ENCODE peak calls at places on chromosomes 6 and 20, in six cellular contexts. K, X, E, Q, Y and B are unnamed samples.

GRCh38 chr6:140485740-140486467 is 1111.5 kb upstream of the CITED2 start:
- DNase-seq in K (no peak), X (peak), E (no peak), Q (peak), Y (no peak), B (no peak)

GRCh38 chr20:37007898-37008649 is 56.6 kb upstream of the SAMHD1 start:
- DNase-seq in K (peak), X (no peak), E (no peak), Q (peak), Y (peak), B (peak)

GRCh38 chr6:3885262-3886036 is 36.3 kb downstream of the FAM50B start:
- DNase-seq in K (no peak), X (no peak), E (no peak), Q (no peak), Y (no peak), B (no peak)

GRCh38 chr6:113855500-113856010 is 1.6 kb upstream of the MARCKS start:
- DNase-seq in K (peak), X (no peak), E (no peak), Q (peak), Y (no peak), B (no peak)

GRCh38 chr20:63657260-63657936 is 714 bp upstream of the RTEL1 start:
- DNase-seq in K (no peak), X (peak), E (no peak), Q (no peak), Y (no peak), B (no peak)

GRCh38 chr6:118783931-118784528 is 109.9 kb upstream of the ASF1A start:
- DNase-seq in K (no peak), X (no peak), E (no peak), Q (peak), Y (no peak), B (no peak)

GRCh38 chr20:8616792-8617191 is 452.1 kb upstream of the PLCB4 start:
- DNase-seq in K (no peak), X (no peak), E (no peak), Q (peak), Y (no peak), B (no peak)

GRCh38 chr6:107488875-107489635 is 862 bp upstream of the SOBP start:
- DNase-seq in K (peak), X (peak), E (no peak), Q (peak), Y (peak), B (no peak)

GRCh38 chr20:47300071-47300470 is 56.4 kb downstream of the ZMYND8 start:
- DNase-seq in K (no peak), X (no peak), E (no peak), Q (peak), Y (no peak), B (no peak)

GRCh38 chr6:12174878-12175277 is 115.3 kb upstream of the EDN1 start:
- DNase-seq in K (no peak), X (no peak), E (no peak), Q (peak), Y (no peak), B (no peak)

GRCh38 chr6:52233975-52234823 is 10.1 kb downstream of the IL17F start:
- DNase-seq in K (peak), X (peak), E (no peak), Q (peak), Y (peak), B (no peak)

GRCh38 chr6:141734441-141734840 is 398.3 kb upstream of the GJE1 start:
- DNase-seq in K (no peak), X (no peak), E (no peak), Q (no peak), Y (no peak), B (no peak)

GRCh38 chr6:149842331-149842730 is 21.8 kb downstream of the LRP11 start:
- DNase-seq in K (no peak), X (no peak), E (no peak), Q (no peak), Y (no peak), B (no peak)
- TF ChIP-seq CTCF in K (no peak), X (no peak), E (no peak), Q (no peak), Y (no peak), B (no peak)

GRCh38 chr20:41607791-41608190 is 10.4 kb downstream of the CHD6 start:
- DNase-seq in K (no peak), X (no peak), E (no peak), Q (no peak), Y (no peak), B (no peak)

GRCh38 chr20:41599699-41600104 is 18.5 kb downstream of the CHD6 start:
- DNase-seq in K (no peak), X (no peak), E (no peak), Q (no peak), Y (no peak), B (no peak)

GRCh38 chr20:41600926-41601631 is 17.1 kb downstream of the CHD6 start:
- DNase-seq in K (no peak), X (no peak), E (no peak), Q (no peak), Y (no peak), B (no peak)

GRCh38 chr20:41601742-41602141 is 16.4 kb downstream of the CHD6 start:
- DNase-seq in K (no peak), X (no peak), E (no peak), Q (no peak), Y (no peak), B (no peak)

GRCh38 chr20:41604002-41604401 is 14.2 kb downstream of the CHD6 start:
- DNase-seq in K (no peak), X (no peak), E (no peak), Q (no peak), Y (no peak), B (no peak)
- TF ChIP-seq CTCF in K (no peak), X (no peak), E (no peak), Q (no peak), Y (no peak), B (no peak)

GRCh38 chr20:3408251-3408637 is 775 bp upstream of the DNAAF9 start:
- DNase-seq in K (no peak), X (no peak), E (no peak), Q (no peak), Y (no peak), B (no peak)

GRCh38 chr20:3405696-3406358 is 1.6 kb downstream of the DNAAF9 start:
- DNase-seq in K (no peak), X (no peak), E (no peak), Q (no peak), Y (no peak), B (no peak)

GRCh38 chr20:3405139-3405538 is 2.3 kb downstream of the DNAAF9 start:
- DNase-seq in K (no peak), X (no peak), E (no peak), Q (no peak), Y (no peak), B (no peak)

GRCh38 chr20:3407426-3408250 is at the start of gene DNAAF9:
- DNase-seq in K (peak), X (peak), E (peak), Q (peak), Y (peak), B (peak)

DNA sequence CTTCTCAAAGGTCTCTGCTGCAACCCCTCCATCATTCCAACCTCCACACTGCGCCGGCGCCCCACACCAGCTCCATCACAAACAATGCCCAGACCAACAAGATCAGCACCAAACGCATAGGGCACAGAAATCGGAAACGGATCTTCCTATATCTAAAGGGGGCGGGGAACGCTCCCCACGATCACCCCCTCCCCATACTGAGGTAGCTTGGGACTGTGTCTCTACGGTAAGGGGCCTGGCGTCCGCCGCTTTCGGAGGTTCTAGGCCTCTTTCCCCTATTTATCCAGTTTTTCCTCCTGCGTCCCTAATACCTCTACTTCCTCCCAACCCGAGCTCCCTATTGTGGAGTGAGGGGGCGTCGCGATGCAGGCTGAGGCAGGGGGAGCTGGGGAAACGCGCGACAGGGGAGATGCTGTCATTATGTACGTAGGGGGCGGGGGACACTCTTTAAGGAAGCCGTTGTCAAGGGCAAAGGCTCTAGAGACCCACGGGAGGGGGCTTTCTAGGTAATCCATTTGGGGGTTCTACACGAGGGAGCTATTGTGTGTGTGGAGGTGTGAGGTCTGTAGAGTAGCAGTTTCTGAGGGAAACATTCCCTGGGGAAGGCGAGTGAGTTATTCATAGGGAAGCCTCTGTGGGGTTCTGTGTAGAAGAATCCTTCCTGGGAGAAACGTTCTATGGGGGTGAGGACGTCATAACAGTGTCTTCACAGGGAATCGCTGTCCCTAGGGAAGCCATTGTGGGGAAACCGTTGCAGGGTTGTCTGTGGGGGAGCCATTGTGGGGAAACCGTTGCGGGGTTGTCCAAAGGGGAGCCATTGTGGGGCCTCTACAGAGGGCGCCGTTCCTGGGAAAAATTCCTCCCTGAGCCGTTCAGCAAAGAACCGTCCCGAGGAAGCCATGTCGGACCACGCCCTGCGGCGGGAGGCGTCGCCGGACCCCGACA is 716 bp downstream of the DNAAF9 start:
- DNase-seq in K (no peak), X (peak), E (peak), Q (peak), Y (peak), B (peak)
- TF ChIP-seq CTCF in K (no peak), X (no peak), E (no peak), Q (no peak), Y (peak), B (no peak)

DNA sequence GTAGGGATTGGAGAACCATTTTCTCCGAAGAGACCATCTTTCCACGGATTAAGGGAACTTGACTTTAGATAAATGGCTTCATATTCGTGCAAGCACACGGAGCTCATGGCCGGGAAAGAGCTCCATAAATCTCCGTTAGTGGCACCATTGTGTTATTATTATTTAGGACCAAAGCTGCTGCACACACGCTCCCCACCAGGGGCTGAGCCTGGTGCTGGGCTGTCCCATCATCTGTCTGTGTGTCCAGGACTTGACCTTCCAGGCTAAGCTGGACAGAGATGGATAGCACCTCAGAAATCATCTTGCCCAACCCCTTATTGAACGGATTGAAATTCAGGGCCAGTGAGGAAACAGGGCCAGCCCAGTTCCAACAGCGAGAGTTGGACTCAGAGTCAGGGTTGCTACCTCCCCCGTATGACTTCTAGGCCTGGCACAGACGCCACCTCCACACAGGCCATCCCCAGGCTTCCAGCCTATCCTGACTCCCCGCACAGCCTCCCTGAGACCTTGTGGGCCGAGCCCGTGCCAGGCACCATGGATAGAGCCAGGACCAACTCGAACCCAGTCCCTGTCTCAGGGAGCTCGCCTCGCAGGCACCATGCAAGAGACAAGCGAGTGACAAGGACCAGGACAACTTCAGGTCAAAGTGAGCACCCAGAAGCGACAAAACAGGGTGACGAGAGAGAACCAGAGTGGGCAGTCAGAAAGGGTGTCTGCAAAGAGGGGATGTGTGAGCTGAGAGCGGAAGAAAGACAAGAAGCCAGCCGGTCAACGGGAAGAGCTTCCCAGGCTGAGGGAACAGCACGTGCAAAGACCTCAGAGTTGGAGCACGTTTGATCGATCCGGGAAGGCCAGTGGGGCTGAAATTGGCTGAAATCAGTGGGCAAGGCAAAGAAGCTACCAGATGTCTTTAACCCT is 45.4 kb downstream of the KIAA1755 start:
- DNase-seq in K (no peak), X (no peak), E (no peak), Q (no peak), Y (no peak), B (no peak)
- TF ChIP-seq CTCF in K (no peak), X (no peak), E (no peak), Q (no peak), Y (peak), B (no peak)

DNA sequence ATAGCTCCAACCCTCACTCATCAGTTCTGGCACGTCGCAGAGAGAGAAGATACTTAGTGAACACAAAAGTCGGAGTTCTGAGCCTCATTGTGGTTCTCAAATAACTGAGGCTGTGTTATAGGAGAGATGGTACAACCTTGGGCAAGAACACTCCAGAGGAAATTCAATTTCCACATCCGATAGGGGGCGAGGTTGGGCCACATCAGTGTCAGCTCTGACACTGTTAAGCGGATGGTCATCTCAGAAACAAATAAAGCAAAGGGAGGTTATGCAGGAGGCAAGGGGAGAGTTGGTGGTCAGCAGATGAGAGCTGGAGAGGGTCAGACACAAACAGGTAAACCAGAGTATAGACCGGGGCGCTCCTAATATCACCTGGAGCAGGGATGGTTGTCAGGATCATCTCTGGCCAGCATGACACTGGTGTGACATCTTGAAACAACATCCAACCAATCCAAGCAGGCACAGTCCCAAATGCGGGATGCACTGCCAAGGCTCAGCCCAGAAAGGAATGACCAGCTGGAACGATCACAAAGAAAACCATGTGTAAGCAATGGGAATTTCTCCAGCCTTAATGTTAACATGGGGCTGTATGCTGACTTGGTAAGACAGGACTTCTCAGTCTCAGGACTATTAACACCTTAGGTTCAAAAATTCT is 331.8 kb downstream of the HACE1 start:
- DNase-seq in K (no peak), X (peak), E (no peak), Q (no peak), Y (no peak), B (no peak)
- TF ChIP-seq CTCF in K (no peak), X (no peak), E (no peak), Q (peak), Y (peak), B (no peak)